ENCODE peak calls at places on chromosomes 5 and 9, in nine cellular contexts. One of them, this sample, is unnamed.

GRCh38 chr5:172766287-172767104 is 4.5 kb downstream of the DUSP1 start:
- DNase-seq in bronchial epithelial cell: peak; percentile 92
- DNase-seq in cardiac muscle cell: peak; percentile 49
- DNase-seq in upper lobe of left lung: no peak
- DNase-seq in B cell: peak; percentile 66
- DNase-seq in CD4-positive, alpha-beta T cell: no peak
- DNase-seq in fibroblast of pulmonary artery: peak; percentile 92
- DNase-seq in hepatocyte: peak; percentile 71
- DNase-seq in A673: peak; percentile 23
- DNase-seq in this sample: no peak

GRCh38 chr5:168793844-168794837 is 215.0 kb upstream of the PANK3 start:
- DNase-seq in CD4-positive, alpha-beta T cell: no peak
- DNase-seq in cardiac muscle cell: no peak
- DNase-seq in B cell: no peak
- DNase-seq in hepatocyte: peak; percentile 55
- DNase-seq in upper lobe of left lung: no peak
- DNase-seq in fibroblast of pulmonary artery: peak; percentile 70
- DNase-seq in bronchial epithelial cell: peak; percentile 5
- DNase-seq in A673: no peak
- DNase-seq in this sample: no peak

GRCh38 chr9:32942755-32943460 is 58.5 kb downstream of the APTX start:
- DNase-seq in A673: no peak
- DNase-seq in hepatocyte: no peak
- DNase-seq in CD4-positive, alpha-beta T cell: no peak
- DNase-seq in upper lobe of left lung: no peak
- DNase-seq in bronchial epithelial cell: no peak
- DNase-seq in B cell: no peak
- DNase-seq in fibroblast of pulmonary artery: no peak
- DNase-seq in cardiac muscle cell: no peak
- DNase-seq in this sample: no peak

GRCh38 chr5:36874465-36874864 is 2.1 kb upstream of the NIPBL start:
- DNase-seq in upper lobe of left lung: no peak
- DNase-seq in bronchial epithelial cell: no peak
- DNase-seq in cardiac muscle cell: peak; percentile 3
- DNase-seq in B cell: no peak
- DNase-seq in hepatocyte: no peak
- DNase-seq in fibroblast of pulmonary artery: no peak
- DNase-seq in CD4-positive, alpha-beta T cell: no peak
- DNase-seq in A673: peak; percentile 27
- DNase-seq in this sample: no peak

GRCh38 chr5:128764910-128765309 is 200.4 kb upstream of the SLC27A6 start:
- DNase-seq in A673: no peak
- DNase-seq in fibroblast of pulmonary artery: no peak
- DNase-seq in upper lobe of left lung: no peak
- DNase-seq in cardiac muscle cell: no peak
- DNase-seq in CD4-positive, alpha-beta T cell: no peak
- DNase-seq in hepatocyte: no peak
- DNase-seq in B cell: no peak
- DNase-seq in bronchial epithelial cell: no peak
- DNase-seq in this sample: no peak

GRCh38 chr9:82354260-82354659 is 365.7 kb downstream of the SPATA31D1 start:
- DNase-seq in upper lobe of left lung: no peak
- DNase-seq in CD4-positive, alpha-beta T cell: no peak
- DNase-seq in cardiac muscle cell: no peak
- DNase-seq in hepatocyte: no peak
- DNase-seq in fibroblast of pulmonary artery: peak; percentile 48
- DNase-seq in B cell: no peak
- DNase-seq in A673: no peak
- DNase-seq in bronchial epithelial cell: peak; percentile 99
- DNase-seq in this sample: no peak

GRCh38 chr9:30411571-30411970 is 1972.9 kb upstream of the ACO1 start:
- DNase-seq in cardiac muscle cell: no peak
- DNase-seq in fibroblast of pulmonary artery: no peak
- DNase-seq in CD4-positive, alpha-beta T cell: no peak
- DNase-seq in upper lobe of left lung: no peak
- DNase-seq in bronchial epithelial cell: no peak
- DNase-seq in A673: no peak
- DNase-seq in hepatocyte: no peak
- DNase-seq in B cell: no peak
- DNase-seq in this sample: no peak

GRCh38 chr5:113147088-113147487 is 170.5 kb downstream of the DCP2 start:
- DNase-seq in bronchial epithelial cell: peak; percentile 46
- DNase-seq in B cell: no peak
- DNase-seq in A673: no peak
- DNase-seq in CD4-positive, alpha-beta T cell: no peak
- DNase-seq in hepatocyte: peak; percentile 68
- DNase-seq in upper lobe of left lung: no peak
- DNase-seq in cardiac muscle cell: no peak
- DNase-seq in fibroblast of pulmonary artery: peak; percentile 89
- DNase-seq in this sample: no peak

GRCh38 chr9:134502261-134503211 is 139.1 kb upstream of the COL5A1 start:
- DNase-seq in fibroblast of pulmonary artery: peak; percentile 98
- DNase-seq in bronchial epithelial cell: peak; percentile 29
- DNase-seq in cardiac muscle cell: peak; percentile 7
- DNase-seq in CD4-positive, alpha-beta T cell: no peak
- DNase-seq in hepatocyte: peak; percentile 94
- DNase-seq in A673: peak; percentile 74
- DNase-seq in upper lobe of left lung: peak; percentile 82
- DNase-seq in B cell: no peak
- DNase-seq in this sample: no peak

GRCh38 chr5:17282283-17283120 is 65.1 kb downstream of the BASP1 start:
- DNase-seq in CD4-positive, alpha-beta T cell: no peak
- DNase-seq in bronchial epithelial cell: no peak
- DNase-seq in B cell: peak; percentile 86
- DNase-seq in upper lobe of left lung: no peak
- DNase-seq in A673: peak; percentile 98
- DNase-seq in fibroblast of pulmonary artery: no peak
- DNase-seq in hepatocyte: no peak
- DNase-seq in cardiac muscle cell: peak; percentile 20
- DNase-seq in this sample: peak; percentile 82

GRCh38 chr9:106689089-106689488 is 173.9 kb upstream of the ZNF462 start:
- DNase-seq in CD4-positive, alpha-beta T cell: no peak
- DNase-seq in A673: no peak
- DNase-seq in hepatocyte: no peak
- DNase-seq in bronchial epithelial cell: no peak
- DNase-seq in B cell: no peak
- DNase-seq in cardiac muscle cell: no peak
- DNase-seq in fibroblast of pulmonary artery: peak; percentile 21
- DNase-seq in upper lobe of left lung: no peak
- DNase-seq in this sample: no peak

GRCh38 chr5:37198066-37198465 is 51.1 kb downstream of the CPLANE1 start:
- DNase-seq in cardiac muscle cell: no peak
- DNase-seq in upper lobe of left lung: no peak
- DNase-seq in hepatocyte: no peak
- DNase-seq in B cell: no peak
- DNase-seq in CD4-positive, alpha-beta T cell: no peak
- DNase-seq in A673: no peak
- DNase-seq in bronchial epithelial cell: no peak
- DNase-seq in fibroblast of pulmonary artery: no peak
- DNase-seq in this sample: peak; percentile 36

GRCh38 chr5:99248066-99248465 is 319.3 kb upstream of the CHD1 start:
- DNase-seq in cardiac muscle cell: no peak
- DNase-seq in A673: peak; percentile 1
- DNase-seq in fibroblast of pulmonary artery: no peak
- DNase-seq in CD4-positive, alpha-beta T cell: no peak
- DNase-seq in B cell: no peak
- DNase-seq in bronchial epithelial cell: no peak
- DNase-seq in upper lobe of left lung: no peak
- DNase-seq in hepatocyte: no peak
- DNase-seq in this sample: no peak

GRCh38 chr5:75037106-75037505 is 15.3 kb downstream of the GCNT4 start:
- DNase-seq in cardiac muscle cell: no peak
- DNase-seq in A673: peak; percentile 50
- DNase-seq in hepatocyte: peak; percentile 84
- DNase-seq in upper lobe of left lung: no peak
- DNase-seq in CD4-positive, alpha-beta T cell: no peak
- DNase-seq in bronchial epithelial cell: peak; percentile 100
- DNase-seq in fibroblast of pulmonary artery: peak; percentile 61
- DNase-seq in B cell: no peak
- DNase-seq in this sample: no peak

GRCh38 chr5:173228639-173229380 is 6.2 kb downstream of the NKX2-5 start:
- DNase-seq in B cell: no peak
- DNase-seq in bronchial epithelial cell: no peak
- DNase-seq in A673: no peak
- DNase-seq in fibroblast of pulmonary artery: no peak
- DNase-seq in cardiac muscle cell: peak; percentile 61
- DNase-seq in upper lobe of left lung: peak; percentile 84
- DNase-seq in CD4-positive, alpha-beta T cell: no peak
- DNase-seq in hepatocyte: peak; percentile 50
- DNase-seq in this sample: no peak

GRCh38 chr5:3220638-3221288 is 374.9 kb upstream of the IRX1 start:
- DNase-seq in B cell: no peak
- DNase-seq in CD4-positive, alpha-beta T cell: no peak
- DNase-seq in hepatocyte: no peak
- DNase-seq in cardiac muscle cell: no peak
- DNase-seq in fibroblast of pulmonary artery: no peak
- DNase-seq in A673: no peak
- DNase-seq in bronchial epithelial cell: no peak
- DNase-seq in upper lobe of left lung: no peak
- DNase-seq in this sample: no peak

GRCh38 chr9:10232352-10232930 is 380.4 kb downstream of the PTPRD start:
- DNase-seq in cardiac muscle cell: no peak
- DNase-seq in CD4-positive, alpha-beta T cell: no peak
- DNase-seq in fibroblast of pulmonary artery: peak; percentile 14
- DNase-seq in hepatocyte: peak; percentile 6
- DNase-seq in A673: peak; percentile 18
- DNase-seq in upper lobe of left lung: no peak
- DNase-seq in B cell: no peak
- DNase-seq in bronchial epithelial cell: peak; percentile 20
- DNase-seq in this sample: no peak

GRCh38 chr5:149175346-149176113 is 34.2 kb downstream of the ABLIM3 start:
- DNase-seq in fibroblast of pulmonary artery: peak; percentile 53
- DNase-seq in cardiac muscle cell: no peak
- DNase-seq in bronchial epithelial cell: no peak
- DNase-seq in A673: no peak
- DNase-seq in upper lobe of left lung: no peak
- DNase-seq in CD4-positive, alpha-beta T cell: no peak
- DNase-seq in hepatocyte: no peak
- DNase-seq in B cell: no peak
- DNase-seq in this sample: no peak

GRCh38 chr9:87337335-87338074 is 160.2 kb upstream of the DAPK1 start:
- DNase-seq in hepatocyte: peak; percentile 19
- DNase-seq in fibroblast of pulmonary artery: peak; percentile 38
- DNase-seq in upper lobe of left lung: no peak
- DNase-seq in B cell: no peak
- DNase-seq in bronchial epithelial cell: no peak
- DNase-seq in CD4-positive, alpha-beta T cell: no peak
- DNase-seq in A673: peak; percentile 84
- DNase-seq in cardiac muscle cell: peak; percentile 12
- DNase-seq in this sample: no peak

GRCh38 chr5:73838901-73839300 is 212.9 kb downstream of the ARHGEF28 start:
- DNase-seq in CD4-positive, alpha-beta T cell: no peak
- DNase-seq in bronchial epithelial cell: peak; percentile 51
- DNase-seq in hepatocyte: no peak
- DNase-seq in cardiac muscle cell: no peak
- DNase-seq in fibroblast of pulmonary artery: peak; percentile 38
- DNase-seq in upper lobe of left lung: no peak
- DNase-seq in A673: no peak
- DNase-seq in B cell: no peak
- DNase-seq in this sample: no peak
- TF ChIP-seq CTCF in CD4-positive, alpha-beta T cell: no peak
- TF ChIP-seq CTCF in bronchial epithelial cell: no peak
- TF ChIP-seq CTCF in hepatocyte: no peak
- TF ChIP-seq CTCF in cardiac muscle cell: no peak
- TF ChIP-seq CTCF in fibroblast of pulmonary artery: no peak
- TF ChIP-seq CTCF in upper lobe of left lung: no peak
- TF ChIP-seq CTCF in A673: no peak
- TF ChIP-seq CTCF in B cell: no peak
- TF ChIP-seq CTCF in this sample: no peak

GRCh38 chr9:14770592-14770991 is 48.1 kb upstream of the CER1 start:
- DNase-seq in cardiac muscle cell: no peak
- DNase-seq in upper lobe of left lung: no peak
- DNase-seq in A673: no peak
- DNase-seq in fibroblast of pulmonary artery: no peak
- DNase-seq in B cell: no peak
- DNase-seq in bronchial epithelial cell: no peak
- DNase-seq in CD4-positive, alpha-beta T cell: no peak
- DNase-seq in hepatocyte: no peak
- DNase-seq in this sample: no peak

GRCh38 chr9:14766299-14766698 is 43.8 kb upstream of the CER1 start:
- DNase-seq in upper lobe of left lung: no peak
- DNase-seq in bronchial epithelial cell: no peak
- DNase-seq in A673: no peak
- DNase-seq in CD4-positive, alpha-beta T cell: no peak
- DNase-seq in B cell: no peak
- DNase-seq in fibroblast of pulmonary artery: peak; percentile 5
- DNase-seq in cardiac muscle cell: no peak
- DNase-seq in hepatocyte: no peak
- DNase-seq in this sample: no peak

GRCh38 chr9:14768561-14769234 is 46.2 kb upstream of the CER1 start:
- DNase-seq in CD4-positive, alpha-beta T cell: no peak
- DNase-seq in B cell: peak; percentile 50
- DNase-seq in hepatocyte: peak; percentile 67
- DNase-seq in fibroblast of pulmonary artery: peak; percentile 78
- DNase-seq in cardiac muscle cell: peak; percentile 59
- DNase-seq in bronchial epithelial cell: peak; percentile 56
- DNase-seq in A673: peak; percentile 75
- DNase-seq in upper lobe of left lung: no peak
- DNase-seq in this sample: peak; percentile 33

DNA sequence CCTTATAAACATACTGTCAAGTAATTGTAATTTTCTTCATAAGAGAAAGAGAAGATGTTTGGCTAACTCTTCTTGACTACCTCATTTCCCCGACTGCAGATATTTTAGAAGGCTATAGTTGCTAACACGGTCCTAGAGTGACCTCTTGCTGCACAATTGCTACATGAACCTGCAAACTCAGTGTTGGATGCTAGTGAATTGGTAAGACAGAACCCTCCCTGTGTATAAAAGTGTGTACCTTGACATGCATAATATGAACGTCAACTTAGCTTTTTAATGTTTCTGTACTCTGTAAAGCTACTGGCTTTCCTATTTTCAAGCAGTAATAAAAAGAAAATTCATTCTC is 46.7 kb upstream of the CER1 start:
- DNase-seq in cardiac muscle cell: peak; percentile 28
- DNase-seq in CD4-positive, alpha-beta T cell: no peak
- DNase-seq in A673: peak; percentile 61
- DNase-seq in B cell: peak; percentile 34
- DNase-seq in fibroblast of pulmonary artery: peak; percentile 65
- DNase-seq in hepatocyte: peak; percentile 14
- DNase-seq in bronchial epithelial cell: peak; percentile 49
- DNase-seq in upper lobe of left lung: no peak
- DNase-seq in this sample: peak; percentile 11
- TF ChIP-seq CTCF in cardiac muscle cell: peak; percentile 25
- TF ChIP-seq CTCF in CD4-positive, alpha-beta T cell: no peak
- TF ChIP-seq CTCF in A673: peak; percentile 27
- TF ChIP-seq CTCF in B cell: no peak
- TF ChIP-seq CTCF in fibroblast of pulmonary artery: peak; percentile 46
- TF ChIP-seq CTCF in hepatocyte: peak; percentile 37
- TF ChIP-seq CTCF in bronchial epithelial cell: peak; percentile 54
- TF ChIP-seq CTCF in upper lobe of left lung: no peak
- TF ChIP-seq CTCF in this sample: no peak

GRCh38 chr9:114504341-114505186 is 709 bp downstream of the WHRN start:
- DNase-seq in hepatocyte: peak; percentile 72
- DNase-seq in cardiac muscle cell: peak; percentile 51
- DNase-seq in A673: peak; percentile 43
- DNase-seq in upper lobe of left lung: peak; percentile 93
- DNase-seq in B cell: peak; percentile 66
- DNase-seq in bronchial epithelial cell: no peak
- DNase-seq in CD4-positive, alpha-beta T cell: no peak
- DNase-seq in fibroblast of pulmonary artery: peak; percentile 23
- DNase-seq in this sample: peak; percentile 68
- TF ChIP-seq CTCF in hepatocyte: peak; percentile 45
- TF ChIP-seq CTCF in cardiac muscle cell: peak; percentile 47
- TF ChIP-seq CTCF in A673: peak; percentile 65
- TF ChIP-seq CTCF in upper lobe of left lung: peak; percentile 32
- TF ChIP-seq CTCF in B cell: peak; percentile 46
- TF ChIP-seq CTCF in bronchial epithelial cell: peak; percentile 62
- TF ChIP-seq CTCF in CD4-positive, alpha-beta T cell: no peak
- TF ChIP-seq CTCF in fibroblast of pulmonary artery: peak; percentile 10
- TF ChIP-seq CTCF in this sample: peak; percentile 33

GRCh38 chr9:38066167-38066906 is 2.7 kb downstream of the SHB start:
- DNase-seq in fibroblast of pulmonary artery: no peak
- DNase-seq in upper lobe of left lung: no peak
- DNase-seq in B cell: peak; percentile 6
- DNase-seq in cardiac muscle cell: no peak
- DNase-seq in A673: no peak
- DNase-seq in CD4-positive, alpha-beta T cell: no peak
- DNase-seq in hepatocyte: peak; percentile 53
- DNase-seq in bronchial epithelial cell: peak; percentile 62
- DNase-seq in this sample: no peak
- TF ChIP-seq CTCF in fibroblast of pulmonary artery: peak; percentile 21
- TF ChIP-seq CTCF in upper lobe of left lung: no peak
- TF ChIP-seq CTCF in B cell: no peak
- TF ChIP-seq CTCF in cardiac muscle cell: peak; percentile 15
- TF ChIP-seq CTCF in A673: no peak
- TF ChIP-seq CTCF in CD4-positive, alpha-beta T cell: no peak
- TF ChIP-seq CTCF in hepatocyte: peak; percentile 38
- TF ChIP-seq CTCF in bronchial epithelial cell: peak; percentile 46
- TF ChIP-seq CTCF in this sample: no peak

This sample was measured in GM20000.